ENCODE peak calls at places on chromosome 7, in nine cellular contexts. K is brain microvascular endothelial cell, U is H9, I is HFF-Myc, V is psoas muscle, Q is Caco-2, A is HL-60, T is endothelial cell, H is HCT116. C is an unnamed sample.

GRCh38 chr7:151115121-151115835 is 29.0 kb downstream of the AGAP3 start:
- DNase-seq in K (no peak), U (no peak), I (no peak), V (no peak), Q (no peak), A (no peak), T (peak; percentile 42), H (no peak), C (no peak)

GRCh38 chr7:55641273-55641691 is 69.0 kb upstream of the VOPP1 start:
- DNase-seq in K (peak; percentile 66), U (peak; percentile 51), I (peak; percentile 86), V (no peak), Q (peak; percentile 59), A (peak; percentile 12), T (peak; percentile 34), H (peak; percentile 77), C (no peak)

GRCh38 chr7:37408885-37409248 is 39.8 kb downstream of the ELMO1 start:
- DNase-seq in K (no peak), U (no peak), I (no peak), V (no peak), Q (no peak), A (no peak), T (no peak), H (no peak), C (no peak)

GRCh38 chr7:6092953-6093354 is 61.8 kb downstream of the ANKRD61 start:
- DNase-seq in K (no peak), U (no peak), I (no peak), V (no peak), Q (no peak), A (no peak), T (no peak), H (no peak), C (no peak)

GRCh38 chr7:32515890-32516550 is 20.7 kb downstream of the AVL9 start:
- DNase-seq in K (peak; percentile 45), U (no peak), I (no peak), V (no peak), Q (no peak), A (no peak), T (no peak), H (no peak), C (no peak)

GRCh38 chr7:13538669-13539068 is 450.8 kb downstream of the ETV1 start:
- DNase-seq in K (peak; percentile 70), U (no peak), I (no peak), V (no peak), Q (no peak), A (no peak), T (no peak), H (no peak), C (no peak)

GRCh38 chr7:158680754-158681153 is 23.9 kb downstream of the NCAPG2 start:
- DNase-seq in K (no peak), U (no peak), I (no peak), V (no peak), Q (no peak), A (no peak), T (no peak), H (no peak), C (no peak)

GRCh38 chr7:134792968-134793367 is 13.5 kb downstream of the CALD1 start:
- DNase-seq in K (peak; percentile 92), U (no peak), I (no peak), V (no peak), Q (no peak), A (no peak), T (no peak), H (no peak), C (no peak)

GRCh38 chr7:158796667-158797066 is 32.6 kb downstream of the ESYT2 start:
- DNase-seq in K (no peak), U (no peak), I (no peak), V (no peak), Q (no peak), A (no peak), T (no peak), H (no peak), C (no peak)

GRCh38 chr7:68009716-68010115 is 1013.1 kb downstream of the TYW1 start:
- DNase-seq in K (no peak), U (no peak), I (no peak), V (no peak), Q (no peak), A (no peak), T (no peak), H (no peak), C (no peak)

GRCh38 chr7:142948603-142949002 is 9.3 kb downstream of the LLCFC1 start:
- DNase-seq in K (no peak), U (no peak), I (no peak), V (no peak), Q (no peak), A (no peak), T (no peak), H (no peak), C (no peak)

GRCh38 chr7:16810573-16810972 is 5.8 kb upstream of the AGR2 start:
- DNase-seq in K (no peak), U (no peak), I (no peak), V (no peak), Q (peak; percentile 31), A (no peak), T (no peak), H (no peak), C (no peak)

GRCh38 chr7:149766215-149766614 is 7.2 kb downstream of the ZNF467 start:
- DNase-seq in K (no peak), U (no peak), I (no peak), V (no peak), Q (no peak), A (no peak), T (no peak), H (no peak), C (no peak)

GRCh38 chr7:149765399-149766121 is 7.8 kb downstream of the ZNF467 start:
- DNase-seq in K (no peak), U (peak; percentile 62), I (no peak), V (no peak), Q (no peak), A (no peak), T (no peak), H (no peak), C (no peak)

GRCh38 chr7:149762610-149763009 is 10.8 kb downstream of the ZNF467 start:
- DNase-seq in K (no peak), U (no peak), I (no peak), V (no peak), Q (no peak), A (no peak), T (no peak), H (no peak), C (no peak)

GRCh38 chr7:149763563-149764240 is 9.7 kb downstream of the ZNF467 start:
- DNase-seq in K (no peak), U (no peak), I (no peak), V (no peak), Q (no peak), A (no peak), T (no peak), H (no peak), C (no peak)

DNA sequence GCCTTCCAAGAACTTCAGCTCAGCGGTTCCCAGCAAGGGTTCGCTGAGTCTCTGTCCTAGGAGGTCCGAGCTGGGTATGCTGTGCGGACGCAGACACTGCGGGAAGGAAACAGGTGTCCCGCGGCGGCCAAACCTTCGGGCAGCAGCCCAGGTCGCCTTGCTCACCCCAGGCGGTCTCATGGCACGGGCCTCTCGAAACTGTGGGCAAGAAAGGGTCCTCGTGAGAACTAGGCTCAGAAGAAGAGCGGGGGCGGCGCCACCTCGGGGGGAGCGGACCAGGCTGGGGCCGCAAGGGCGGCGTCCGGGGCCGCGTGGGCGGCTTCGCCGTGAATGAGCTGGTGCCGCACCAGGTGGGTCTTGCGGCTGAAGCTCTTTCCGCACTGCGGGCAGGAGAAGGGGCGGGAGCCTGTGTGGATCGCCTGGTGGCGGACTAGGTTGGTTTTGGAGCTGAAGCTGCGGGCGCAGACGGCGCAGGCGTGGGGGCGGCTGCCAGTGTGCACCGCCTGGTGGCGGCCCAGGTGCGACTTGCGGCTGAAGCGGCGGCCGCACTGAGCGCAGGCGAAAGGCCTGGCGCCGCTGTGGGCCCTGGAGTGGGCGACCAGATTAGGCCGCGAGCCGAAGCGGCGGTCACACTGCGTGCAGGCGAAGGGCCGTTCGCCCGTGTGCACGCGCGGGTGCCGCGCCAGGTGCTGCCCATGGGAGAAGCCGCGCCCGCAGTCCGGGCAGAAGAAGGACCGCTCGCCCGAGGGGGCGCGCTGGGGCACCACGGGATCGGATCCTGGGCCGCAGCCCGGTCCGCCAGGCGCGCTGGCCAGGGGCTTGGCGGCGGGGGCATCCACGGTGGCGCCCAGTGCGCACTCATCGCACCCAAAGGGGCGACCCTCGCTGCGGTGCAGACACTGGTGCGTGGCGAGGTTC is 8.6 kb downstream of the ZNF467 start:
- DNase-seq in K (no peak), U (peak; percentile 75), I (no peak), V (no peak), Q (no peak), A (no peak), T (peak; percentile 35), H (no peak), C (no peak)
- TF ChIP-seq CTCF in K (no peak), U (peak; percentile 63), I (no peak), V (peak; percentile 40), Q (no peak), A (no peak), T (no peak), H (no peak), C (peak; percentile 48)

DNA sequence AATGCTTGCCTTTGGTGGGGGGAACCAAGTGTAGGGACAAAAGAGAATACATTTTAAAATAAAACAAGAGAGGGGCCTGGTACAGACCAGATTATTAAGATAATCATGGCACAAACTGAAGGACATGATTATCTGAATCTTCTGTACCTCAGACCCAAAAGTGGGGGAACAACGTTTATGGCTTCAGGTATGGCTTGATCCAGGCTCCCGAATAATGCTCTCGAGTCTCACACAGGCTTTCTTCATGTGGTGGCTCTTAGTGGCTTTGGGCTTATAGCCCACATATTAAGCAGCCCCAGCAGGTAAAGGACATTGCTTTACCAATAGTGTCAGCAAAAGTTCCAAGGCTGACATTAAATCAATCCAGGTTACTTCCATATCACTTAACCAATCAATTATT is 106.8 kb upstream of the FOXK1 start:
- DNase-seq in K (no peak), U (no peak), I (no peak), V (no peak), Q (no peak), A (no peak), T (no peak), H (no peak), C (no peak)
- TF ChIP-seq CTCF in K (no peak), U (no peak), I (no peak), V (no peak), Q (no peak), A (no peak), T (no peak), H (no peak), C (no peak)

GRCh38 chr7:141012044-141012685 is 2.6 kb downstream of the MRPS33 start:
- DNase-seq in K (peak; percentile 58), U (peak; percentile 60), I (peak; percentile 40), V (peak; percentile 43), Q (peak; percentile 87), A (peak; percentile 38), T (peak; percentile 76), H (peak; percentile 65), C (no peak)
- TF ChIP-seq CTCF in K (peak; percentile 70), U (peak; percentile 71), I (peak; percentile 48), V (peak; percentile 58), Q (peak; percentile 59), A (no peak), T (peak; percentile 41), H (peak; percentile 65), C (peak; percentile 74)

DNA sequence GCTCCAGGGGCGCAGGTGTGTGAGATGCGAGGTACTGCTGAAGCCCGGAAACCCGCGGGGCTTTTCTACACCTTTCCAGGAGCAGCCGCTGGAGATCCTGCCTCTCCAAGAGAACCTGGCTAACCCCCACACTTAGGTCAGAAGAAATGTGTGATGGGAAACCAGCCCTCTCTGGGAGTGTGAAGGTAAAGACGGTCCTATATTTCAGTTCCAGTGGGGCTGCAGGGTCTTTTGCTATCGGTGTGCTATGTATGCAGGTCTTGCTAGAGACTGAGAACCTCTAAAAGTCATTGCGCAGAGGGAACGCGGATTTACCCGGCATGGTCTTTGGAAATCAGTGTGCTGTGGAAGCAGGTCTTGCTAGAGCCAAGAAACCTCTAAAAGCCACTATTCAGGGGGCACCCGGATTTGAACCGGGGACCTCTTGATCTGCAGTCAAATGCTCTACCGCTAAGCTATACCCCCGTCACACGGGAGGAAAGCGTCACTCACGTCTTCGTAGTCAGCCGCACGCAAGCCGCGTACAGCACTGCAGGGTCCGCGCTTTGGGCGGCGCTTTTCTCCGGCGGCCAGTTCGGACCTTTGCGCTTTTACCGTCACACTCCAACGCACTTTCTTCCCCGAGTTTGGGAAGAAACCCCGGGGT is 46.0 kb downstream of the ZNF777 start:
- DNase-seq in K (peak; percentile 92), U (peak; percentile 93), I (peak; percentile 81), V (peak; percentile 60), Q (no peak), A (no peak), T (peak; percentile 75), H (no peak), C (peak; percentile 82)
- TF ChIP-seq CTCF in K (no peak), U (no peak), I (no peak), V (no peak), Q (no peak), A (no peak), T (no peak), H (no peak), C (no peak)

C was measured in type B pancreatic cell.